ENCODE peak calls at places on chromosomes 7 and 10, in ten cellular contexts. R is H7, I is M059J, N is T-helper 9 cell, Y is brain microvascular endothelial cell, U is NCI-H2081 treated with DMSO at 0.1 percent for 48 hours, V is GM19239, T is naive B cell, P is kidney glomerular epithelial cell, Q is testis. E is an unnamed sample.

GRCh38 chr10:25017247-25017590 is 807 bp downstream of the THNSL1 start:
- DNase-seq in V (no peak), P (no peak), U (no peak), N (peak; percentile 2), Q (peak; percentile 26), Y (peak; percentile 6), R (peak; percentile 24), I (peak; percentile 7), T (no peak), E (no peak)

GRCh38 chr7:38300175-38300574 is 26.7 kb upstream of the TARP start:
- DNase-seq in N (no peak), Y (no peak), R (peak; percentile 53), Q (no peak), V (no peak), P (no peak), U (no peak), I (no peak), T (no peak), E (no peak)

GRCh38 chr7:42262907-42263466 is 26.0 kb upstream of the GLI3 start:
- DNase-seq in P (no peak), N (no peak), R (peak; percentile 7), I (peak; percentile 94), V (no peak), U (no peak), T (no peak), Y (no peak), Q (no peak), E (peak; percentile 62)

GRCh38 chr10:133202778-133203651 is 27.0 kb upstream of the UTF1 start:
- DNase-seq in R (no peak), Q (no peak), Y (no peak), T (no peak), U (no peak), I (no peak), P (no peak), V (no peak), N (no peak), E (no peak)

GRCh38 chr7:120680986-120681385 is 177.0 kb downstream of the TSPAN12 start:
- DNase-seq in Y (no peak), T (no peak), R (no peak), U (no peak), I (no peak), Q (no peak), P (no peak), N (no peak), V (no peak), E (no peak)

GRCh38 chr10:15035385-15036301 is 8.1 kb upstream of the OLAH start:
- DNase-seq in N (no peak), T (no peak), P (no peak), Q (no peak), Y (peak; percentile 98), I (peak; percentile 68), U (no peak), R (peak; percentile 63), V (no peak), E (no peak)

GRCh38 chr10:101575580-101576228 is 12.4 kb downstream of the POLL start:
- DNase-seq in V (no peak), U (no peak), P (no peak), N (no peak), R (peak; percentile 46), I (no peak), Q (no peak), T (no peak), Y (no peak), E (no peak)

GRCh38 chr10:3497581-3497980 is 287.4 kb downstream of the KLF6 start:
- DNase-seq in T (no peak), Q (no peak), U (no peak), N (no peak), Y (no peak), I (no peak), V (no peak), R (no peak), P (no peak), E (no peak)

GRCh38 chr7:23334482-23335056 is 35.4 kb downstream of the MALSU1 start:
- DNase-seq in U (peak; percentile 42), I (peak; percentile 99), T (no peak), R (no peak), V (no peak), Y (peak; percentile 92), N (no peak), P (peak; percentile 97), Q (no peak), E (peak; percentile 99)

GRCh38 chr7:143499743-143500348 is 22.2 kb downstream of the TAS2R41 start:
- DNase-seq in N (no peak), R (no peak), Y (no peak), P (no peak), T (no peak), I (peak; percentile 21), Q (no peak), V (no peak), U (no peak), E (no peak)

GRCh38 chr7:78702770-78703169 is 750.7 kb downstream of the MAGI2 start:
- DNase-seq in Y (peak; percentile 63), N (no peak), U (no peak), V (no peak), R (no peak), I (peak; percentile 98), Q (no peak), T (no peak), P (peak; percentile 97), E (peak; percentile 99)

GRCh38 chr10:12675171-12675570 is 325.8 kb downstream of the CAMK1D start:
- DNase-seq in V (no peak), Q (no peak), Y (no peak), N (no peak), I (no peak), U (no peak), T (no peak), R (no peak), P (no peak), E (no peak)

GRCh38 chr10:112053895-112054294 is 129.7 kb downstream of the GPAM start:
- DNase-seq in Y (no peak), U (no peak), T (no peak), Q (no peak), R (no peak), N (no peak), P (no peak), I (no peak), V (no peak), E (no peak)

GRCh38 chr7:129494041-129494440 is 8.3 kb upstream of the SMKR1 start:
- DNase-seq in N (no peak), R (no peak), V (no peak), P (peak; percentile 55), T (no peak), I (peak; percentile 92), Y (peak; percentile 81), Q (no peak), U (no peak), E (peak; percentile 30)

GRCh38 chr10:73589538-73590126 is 1.5 kb downstream of the USP54 start:
- DNase-seq in I (peak; percentile 34), U (no peak), R (peak; percentile 27), Q (peak; percentile 48), V (no peak), T (no peak), N (no peak), Y (peak; percentile 81), P (peak; percentile 65), E (peak; percentile 70)

GRCh38 chr7:87345962-87346371 is 503 bp downstream of the CROT start:
- DNase-seq in R (no peak), Y (no peak), I (no peak), T (no peak), U (no peak), V (no peak), Q (no peak), P (no peak), N (no peak), E (peak; percentile 57)

GRCh38 chr7:139036901-139037300 is 1.1 kb upstream of the ZC3HAV1L start:
- DNase-seq in Y (no peak), N (no peak), I (no peak), P (no peak), U (no peak), T (no peak), V (no peak), R (no peak), Q (no peak), E (no peak)

GRCh38 chr10:132657127-132657706 is 119.6 kb downstream of the INPP5A start:
- DNase-seq in I (no peak), P (no peak), T (no peak), V (no peak), Q (no peak), U (no peak), N (no peak), Y (no peak), R (peak; percentile 64), E (no peak)

GRCh38 chr7:70681847-70682350 is 450.0 kb upstream of the GALNT17 start:
- DNase-seq in V (peak; percentile 28), P (no peak), R (no peak), I (no peak), Y (no peak), N (no peak), U (no peak), Q (no peak), T (no peak), E (no peak)

E was measured in renal cortical epithelial cell.